ENCODE peak calls at places on chromosomes 5 and 9, in seven cellular contexts. X is H9, N is MM.1S, K is fibroblast of lung, Y is endodermal cell, R is mesendoderm, W is mesenchymal stem cell. C is an unnamed sample. For H3K4me1, the result is how much of the 10 kb centered on the place peaks cover.

GRCh38 chr5:157820593-157821252 is 38.2 kb downstream of the CLINT1 start:
- DNase-seq in N (peak), R (peak), W (peak), X (no peak), K (peak), Y (no peak), C (peak)

GRCh38 chr5:179275941-179276837 is 69.1 kb downstream of the ADAMTS2 start:
- DNase-seq in R (peak), W (peak), Y (no peak), N (no peak), K (peak), X (no peak), C (peak)

GRCh38 chr9:16333697-16334096 is 536.8 kb downstream of the BNC2 start:
- DNase-seq in Y (no peak), X (no peak), R (no peak), W (no peak), N (no peak), K (no peak), C (no peak)

GRCh38 chr5:132177691-132178149 is 49.9 kb downstream of the P4HA2 start:
- DNase-seq in W (no peak), X (no peak), K (no peak), Y (no peak), R (no peak), N (no peak), C (no peak)

GRCh38 chr5:20528471-20528870 is 540.5 kb upstream of the CDH18 start:
- DNase-seq in K (no peak), R (no peak), N (no peak), W (no peak), Y (no peak), X (no peak), C (no peak)

GRCh38 chr5:56640763-56641406 is 174.5 kb upstream of the MAP3K1 start:
- DNase-seq in R (no peak), X (no peak), K (no peak), N (no peak), W (no peak), Y (no peak), C (no peak)

GRCh38 chr9:76603448-76603895 is 144.5 kb downstream of the GCNT1 start:
- DNase-seq in N (no peak), K (peak), W (peak), R (no peak), X (no peak), Y (no peak), C (peak)

GRCh38 chr9:3659647-3660046 is 133.8 kb upstream of the RFX3 start:
- DNase-seq in R (no peak), Y (no peak), W (no peak), K (no peak), N (no peak), X (no peak), C (no peak)

GRCh38 chr5:167652690-167653089 is 638.8 kb upstream of the WWC1 start:
- DNase-seq in X (no peak), N (no peak), K (no peak), W (no peak), R (no peak), Y (no peak), C (peak)

GRCh38 chr5:115602585-115603125 is 376 bp upstream of the TICAM2 start:
- DNase-seq in Y (peak), W (no peak), K (no peak), N (no peak), X (no peak), R (no peak), C (no peak)

GRCh38 chr5:15598294-15598902 is 98.4 kb downstream of the FBXL7 start:
- DNase-seq in X (no peak), N (peak), Y (peak), W (no peak), K (no peak), R (peak), C (peak)

GRCh38 chr5:65364907-65365306 is 116.8 kb downstream of the ADAMTS6 start:
- DNase-seq in K (peak), X (no peak), W (peak), N (no peak), Y (no peak), R (peak), C (no peak)

GRCh38 chr9:104279535-104280215 is 185.6 kb downstream of the SMC2 start:
- DNase-seq in N (no peak), W (no peak), Y (no peak), R (no peak), K (peak), X (no peak), C (peak)

GRCh38 chr5:124025306-124025705 is 513.3 kb downstream of the CSNK1G3 start:
- DNase-seq in Y (peak), W (no peak), N (no peak), R (peak), K (no peak), X (peak), C (no peak)

GRCh38 chr5:103178167-103178566 is 58.1 kb downstream of the PPIP5K2 start:
- DNase-seq in W (no peak), X (no peak), R (no peak), Y (no peak), N (no peak), K (peak), C (peak)

GRCh38 chr5:76413746-76414145 is 10.7 kb downstream of the IQGAP2 start:
- DNase-seq in W (no peak), K (no peak), N (no peak), X (no peak), Y (no peak), R (no peak), C (no peak)

GRCh38 chr9:37946971-37947370 is 43.0 kb upstream of the SLC25A51 start:
- DNase-seq in N (no peak), K (no peak), W (no peak), X (no peak), Y (no peak), R (no peak), C (no peak)

GRCh38 chr9:135156525-135157510 is 69.3 kb downstream of the OLFM1 start:
- DNase-seq in K (peak), X (peak), N (peak), R (peak), Y (peak), W (peak), C (peak)

GRCh38 chr5:75567710-75568109 is 43.5 kb upstream of the ANKDD1B start:
- DNase-seq in Y (no peak), N (no peak), X (no peak), R (peak), W (peak), K (peak), C (peak)

GRCh38 chr9:112224401-112225289 is 49.5 kb upstream of the SUSD1 start:
- DNase-seq in W (peak), R (no peak), K (peak), N (no peak), X (no peak), Y (no peak), C (peak)

GRCh38 chr5:109173395-109173794 is 236.4 kb downstream of the PJA2 start:
- DNase-seq in N (no peak), W (no peak), R (no peak), Y (no peak), X (no peak), K (no peak), C (no peak)

GRCh38 chr5:172707285-172708182 is 63.5 kb downstream of the DUSP1 start:
- DNase-seq in K (peak), X (peak), Y (peak), W (peak), R (peak), N (peak), C (peak)

GRCh38 chr9:109452761-109453160 is 45.3 kb downstream of the PTPN3 start:
- DNase-seq in K (peak), W (peak), Y (peak), R (peak), N (no peak), X (no peak), C (peak)

GRCh38 chr9:105690742-105691141 is 3.6 kb upstream of the TMEM38B start:
- DNase-seq in N (no peak), W (peak), X (no peak), R (no peak), K (peak), Y (no peak), C (peak)

GRCh38 chr9:77712533-77713130 is 64.5 kb upstream of the GNA14 start:
- DNase-seq in W (peak), K (peak), N (no peak), R (no peak), Y (no peak), X (no peak), C (peak)

GRCh38 chr9:87656485-87656884 is 69.4 kb upstream of the CTSL start:
- DNase-seq in X (peak), Y (no peak), R (no peak), K (peak), N (no peak), W (peak), C (peak)

GRCh38 chr9:11551106-11551505 is 938.3 kb upstream of the PTPRD start:
- DNase-seq in W (no peak), Y (no peak), N (no peak), K (no peak), X (no peak), R (no peak), C (no peak)

GRCh38 chr5:66830636-66831035 is 234.4 kb downstream of the MAST4 start:
- DNase-seq in X (no peak), N (peak), K (no peak), R (no peak), Y (no peak), W (no peak), C (no peak)

GRCh38 chr5:113527746-113528145 is 14.3 kb downstream of the YTHDC2 start:
- DNase-seq in N (no peak), W (no peak), Y (no peak), K (no peak), X (no peak), R (no peak), C (no peak)

GRCh38 chr5:88741964-88742363 is 141.0 kb downstream of the MEF2C start:
- DNase-seq in W (no peak), K (no peak), R (no peak), N (no peak), Y (no peak), X (no peak), C (no peak)

GRCh38 chr5:126972062-126972895 is 58.1 kb downstream of the MARCHF3 start:
- DNase-seq in Y (no peak), N (peak), K (peak), X (no peak), W (no peak), R (peak), C (no peak)

GRCh38 chr5:111259636-111260035 is 35.5 kb downstream of the CAMK4 start:
- DNase-seq in Y (no peak), X (no peak), K (no peak), W (no peak), R (no peak), N (no peak), C (no peak)

GRCh38 chr9:131943397-131943796 is 136.3 kb downstream of the MED27 start:
- DNase-seq in X (no peak), W (no peak), Y (no peak), K (no peak), R (no peak), N (no peak), C (no peak)
- H3K9ac ChIP-seq in X (no peak), W (no peak), Y (no peak), K (no peak), R (no peak), N (no peak), C (no peak)

GRCh38 chr5:139688712-139689413 is 40.7 kb downstream of the CXXC5 start:
- DNase-seq in K (no peak), Y (peak), N (no peak), W (no peak), R (peak), X (no peak), C (no peak)

GRCh38 chr5:139686919-139687421 is 38.8 kb downstream of the CXXC5 start:
- DNase-seq in W (no peak), R (no peak), Y (peak), K (no peak), N (no peak), X (no peak), C (no peak)

GRCh38 chr5:139686356-139686918 is 38.3 kb downstream of the CXXC5 start:
- DNase-seq in Y (no peak), N (no peak), K (no peak), X (no peak), W (no peak), R (no peak), C (no peak)

GRCh38 chr5:139688088-139688702 is 40.0 kb downstream of the CXXC5 start:
- DNase-seq in X (no peak), N (no peak), R (peak), Y (peak), W (no peak), K (no peak), C (no peak)

DNA sequence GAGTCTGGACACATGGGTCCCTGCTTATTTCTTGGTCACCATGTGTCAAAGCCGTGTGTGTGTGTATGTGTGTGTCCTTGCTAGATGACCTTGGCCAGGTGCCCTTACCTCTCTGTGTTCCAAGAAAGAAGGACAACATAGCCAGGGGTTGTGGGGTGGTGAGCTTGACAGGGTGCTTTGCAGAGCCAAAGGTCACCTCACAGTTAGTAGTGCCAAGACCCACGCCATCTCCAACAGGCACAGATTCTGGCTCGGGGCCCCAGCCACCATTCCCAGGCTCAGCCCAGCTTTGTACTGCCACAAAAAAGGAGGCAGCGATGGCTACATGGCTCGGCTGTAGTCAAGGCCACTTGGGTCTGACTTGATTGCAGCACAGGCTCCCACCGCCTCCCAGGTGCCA is 39.5 kb downstream of the CXXC5 start:
- DNase-seq in R (no peak), Y (no peak), K (no peak), W (no peak), X (no peak), N (no peak), C (no peak)
- H3K4me1 ChIP-seq in R (under half), Y (under half), K (under half), W (half or more), X (under half), N (under half), C (under half)

DNA sequence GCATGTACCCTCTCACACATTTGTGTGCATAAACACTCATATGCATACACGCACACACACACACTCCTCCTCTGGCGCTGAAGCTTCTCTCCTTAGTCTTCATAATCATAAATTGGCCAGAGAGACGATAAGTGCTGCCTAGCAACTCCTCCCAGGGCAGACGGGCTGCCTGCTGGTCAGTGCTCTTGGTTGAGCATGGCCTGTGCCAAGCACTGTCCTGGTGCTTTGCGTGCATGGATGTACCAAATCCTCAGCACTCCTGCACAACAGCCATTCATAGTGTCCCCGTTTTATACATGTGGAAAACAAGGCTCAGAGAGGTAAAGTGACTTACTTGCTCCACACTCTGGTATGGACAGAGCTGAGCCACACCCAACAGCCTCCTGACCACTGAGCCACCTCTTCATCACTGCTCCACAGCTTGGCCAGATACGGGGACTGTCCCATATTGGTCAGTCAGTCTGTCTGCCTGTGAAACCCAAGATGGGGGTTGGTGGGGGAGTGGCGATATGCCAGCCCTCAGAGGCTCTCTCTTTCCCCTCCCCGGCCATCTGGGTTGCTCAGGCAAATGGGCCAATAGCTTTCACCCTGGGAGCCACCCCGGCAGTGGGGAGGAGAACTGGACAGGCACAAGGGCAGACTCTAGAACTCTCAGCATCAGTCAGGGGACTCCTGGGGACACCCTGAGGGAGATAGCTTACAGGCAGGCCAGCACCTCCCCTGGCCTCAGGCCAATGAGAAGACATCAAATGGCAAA is 64.3 kb upstream of the GARNL3 start:
- DNase-seq in Y (no peak), N (no peak), K (no peak), R (no peak), W (no peak), X (no peak), C (no peak)
- H3K9ac ChIP-seq in Y (no peak), N (no peak), K (no peak), R (no peak), W (no peak), X (no peak), C (no peak)

GRCh38 chr9:127919253-127919815 is 2.5 kb upstream of the ST6GALNAC4 start:
- DNase-seq in Y (no peak), K (peak), N (no peak), R (peak), X (no peak), W (peak), C (peak)

GRCh38 chr9:127923046-127923445 is 6.2 kb upstream of the ST6GALNAC4 start:
- DNase-seq in N (no peak), X (peak), W (no peak), R (no peak), Y (peak), K (no peak), C (no peak)

GRCh38 chr9:127923771-127924170 is 6.8 kb downstream of the PIP5KL1 start:
- DNase-seq in X (no peak), R (no peak), W (peak), Y (no peak), N (no peak), K (peak), C (peak)

GRCh38 chr9:127920794-127921193 is 4.0 kb upstream of the ST6GALNAC4 start:
- DNase-seq in X (no peak), N (no peak), Y (no peak), K (no peak), W (no peak), R (no peak), C (no peak)

DNA sequence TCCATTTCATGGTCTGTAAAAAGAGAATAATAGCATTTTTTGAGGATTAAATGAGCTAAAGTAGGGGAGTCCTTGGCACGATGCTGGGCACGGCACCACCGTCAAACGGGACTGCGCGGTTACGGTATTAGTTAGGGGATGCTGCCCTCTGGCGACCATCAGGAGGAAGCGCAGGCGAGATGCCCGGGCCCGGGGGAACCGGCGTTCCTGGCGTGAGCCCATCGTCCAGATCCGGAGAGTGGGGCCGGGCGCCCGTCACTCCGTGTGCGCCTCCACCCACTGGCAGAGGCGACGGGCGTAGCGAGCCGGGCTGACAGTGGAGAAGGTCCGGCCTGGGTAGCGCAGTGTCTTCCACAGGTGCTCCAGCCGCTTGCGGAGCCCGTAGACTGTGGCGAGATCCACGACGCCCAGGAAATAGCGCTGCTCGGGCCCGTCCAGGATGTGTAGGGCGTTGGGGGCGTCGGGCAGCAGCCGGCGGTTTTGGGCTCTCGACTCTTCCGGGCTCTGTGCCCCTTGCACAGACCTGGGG is 4.8 kb upstream of the ST6GALNAC4 start:
- DNase-seq in R (peak), Y (peak), X (peak), N (peak), W (peak), K (peak), C (peak)
- H3K4me1 ChIP-seq in R (under half), Y (under half), X (under half), N (under half), W (under half), K (under half), C (half or more)

GRCh38 chr5:169836835-169837234 is 143.5 kb downstream of the INSYN2B start:
- DNase-seq in K (no peak), N (no peak), R (no peak), X (no peak), W (no peak), Y (no peak), C (no peak)

GRCh38 chr5:169840405-169840804 is 139.9 kb downstream of the INSYN2B start:
- DNase-seq in X (no peak), R (no peak), K (no peak), W (no peak), N (no peak), Y (no peak), C (no peak)

GRCh38 chr5:169838688-169839087 is 141.6 kb downstream of the INSYN2B start:
- DNase-seq in X (no peak), W (no peak), Y (no peak), K (no peak), N (no peak), R (no peak), C (no peak)

GRCh38 chr5:169832845-169833244 is 147.4 kb downstream of the INSYN2B start:
- DNase-seq in X (no peak), N (no peak), W (no peak), Y (no peak), K (no peak), R (no peak), C (no peak)

GRCh38 chr5:169837686-169838085 is 142.6 kb downstream of the INSYN2B start:
- DNase-seq in N (no peak), R (no peak), K (no peak), X (no peak), Y (no peak), W (no peak), C (no peak)
- H3K9ac ChIP-seq in N (no peak), R (no peak), K (no peak), X (no peak), Y (no peak), W (no peak), C (no peak)

C was measured in adipocyte.